ENCODE peak calls at places on chromosome 21, in seven cellular contexts. W, E, N, I, G, S and R are unnamed samples.

GRCh38 chr21:28615276-28615675 is 377.4 kb downstream of the LTN1 start:
- DNase-seq in N (peak; percentile 84), E (no peak), G (no peak), I (no peak), W (no peak), S (no peak), R (no peak)

GRCh38 chr21:43361127-43361492 is 65.8 kb downstream of the SIK1 start:
- DNase-seq in I (peak; percentile 13), W (no peak), E (no peak), G (no peak), N (peak; percentile 63), S (no peak), R (peak; percentile 59)

GRCh38 chr21:28771790-28772501 is 220.7 kb downstream of the LTN1 start:
- DNase-seq in E (no peak), I (no peak), G (no peak), N (peak; percentile 91), S (no peak), W (no peak), R (no peak)

GRCh38 chr21:28537371-28538079 is 455.2 kb downstream of the LTN1 start:
- DNase-seq in N (peak; percentile 100), W (no peak), E (no peak), I (no peak), G (no peak), S (no peak), R (no peak)

GRCh38 chr21:16476056-16476850 is 746.5 kb downstream of the USP25 start:
- DNase-seq in W (no peak), E (no peak), S (no peak), G (no peak), I (no peak), N (no peak), R (no peak)

GRCh38 chr21:38989745-38990423 is 184.2 kb downstream of the ETS2 start:
- DNase-seq in I (no peak), N (peak; percentile 94), S (peak; percentile 80), E (peak; percentile 58), W (no peak), G (peak; percentile 59), R (no peak)

GRCh38 chr21:38797470-38797869 is 8.3 kb upstream of the ETS2 start:
- DNase-seq in N (no peak), I (peak; percentile 62), S (no peak), E (no peak), G (no peak), W (no peak), R (no peak)

GRCh38 chr21:35190201-35190701 is 141.1 kb upstream of the RUNX1 start:
- DNase-seq in S (no peak), E (no peak), N (peak; percentile 21), I (no peak), G (no peak), W (no peak), R (no peak)

GRCh38 chr21:38669186-38669585 is 136.5 kb upstream of the ETS2 start:
- DNase-seq in G (no peak), W (no peak), N (peak; percentile 30), I (peak; percentile 33), E (no peak), S (no peak), R (no peak)

GRCh38 chr21:29078884-29079765 is 5.7 kb upstream of the CCT8 start:
- DNase-seq in I (peak; percentile 76), N (no peak), S (no peak), W (no peak), G (no peak), E (no peak), R (peak; percentile 39)

GRCh38 chr21:29196021-29196663 is 65.7 kb downstream of the MAP3K7CL start:
- DNase-seq in S (peak; percentile 46), I (peak; percentile 95), W (peak; percentile 5), E (no peak), N (peak; percentile 97), G (peak; percentile 53), R (peak; percentile 76)

GRCh38 chr21:32916522-32917099 is 109.1 kb upstream of the OLIG2 start:
- DNase-seq in I (peak; percentile 38), N (no peak), S (no peak), W (no peak), G (no peak), E (no peak), R (no peak)

GRCh38 chr21:32888971-32889370 is 117.4 kb upstream of the PAXBP1 start:
- DNase-seq in E (no peak), G (no peak), N (no peak), W (no peak), I (no peak), S (no peak), R (no peak)

GRCh38 chr21:15422761-15423160 is 307.0 kb upstream of the USP25 start:
- DNase-seq in S (no peak), G (no peak), I (no peak), N (peak; percentile 2), W (no peak), E (no peak), R (no peak)

GRCh38 chr21:25503981-25504380 is 103.3 kb downstream of the MRPL39 start:
- DNase-seq in E (no peak), G (no peak), N (no peak), W (no peak), I (no peak), S (no peak), R (no peak)

GRCh38 chr21:35641271-35642016 is 418.9 kb downstream of the SETD4 start:
- DNase-seq in E (no peak), W (no peak), S (no peak), N (peak; percentile 67), I (no peak), G (no peak), R (no peak)

DNA sequence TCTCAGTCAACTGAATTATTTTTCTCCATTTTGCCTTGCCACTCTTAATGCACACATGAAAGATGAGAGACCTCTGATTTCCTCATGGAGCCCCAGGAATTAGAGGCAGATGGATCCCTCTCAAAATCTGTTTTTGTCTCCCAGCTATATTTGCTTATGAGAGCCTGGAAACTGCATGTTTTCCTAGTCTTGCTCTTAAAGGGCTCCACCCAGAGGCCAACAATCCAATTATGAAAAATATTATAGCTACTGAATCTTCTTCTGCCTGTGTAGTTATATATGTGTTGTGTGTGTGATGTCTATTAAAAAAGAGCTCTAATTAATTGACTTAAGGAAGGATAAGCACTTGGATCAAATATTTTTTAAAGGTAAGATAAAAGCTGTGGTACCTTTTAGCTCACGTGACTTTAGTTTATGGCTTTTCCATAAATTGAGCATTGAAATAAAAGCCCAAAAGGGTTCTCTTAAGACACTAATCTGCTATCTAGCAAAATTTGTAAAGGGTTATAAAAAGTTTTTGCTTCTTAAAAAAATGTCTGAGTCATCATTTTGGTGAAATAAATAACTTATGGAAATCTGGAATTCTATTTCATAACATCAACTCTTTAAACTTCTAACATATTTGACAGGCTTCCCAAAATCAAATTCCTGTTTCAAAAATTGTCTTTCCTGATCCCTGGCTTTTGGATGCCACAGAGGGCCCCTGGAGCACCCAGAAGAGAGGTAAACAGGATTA is 31.2 kb upstream of the TSPEAR start:
- DNase-seq in W (no peak), I (peak; percentile 53), S (no peak), N (peak; percentile 4), E (no peak), G (no peak), R (no peak)
- TF ChIP-seq CTCF in W (no peak), I (peak; percentile 33), S (no peak), N (peak; percentile 17), E (no peak), G (no peak), R (no peak)

GRCh38 chr21:46503922-46504539 is 45.3 kb downstream of the DIP2A start:
- DNase-seq in S (no peak), E (no peak), W (no peak), G (no peak), I (no peak), N (no peak), R (no peak)

GRCh38 chr21:46507562-46507961 is 48.9 kb downstream of the DIP2A start:
- DNase-seq in G (no peak), S (no peak), N (no peak), I (no peak), E (no peak), W (no peak), R (no peak)

GRCh38 chr21:46500224-46500861 is 41.7 kb downstream of the DIP2A start:
- DNase-seq in E (no peak), N (peak; percentile 40), I (peak; percentile 50), W (no peak), G (no peak), S (no peak), R (no peak)

GRCh38 chr21:46509760-46510159 is 51.1 kb downstream of the DIP2A start:
- DNase-seq in I (no peak), N (peak; percentile 81), E (no peak), W (no peak), G (peak; percentile 95), S (no peak), R (no peak)

DNA sequence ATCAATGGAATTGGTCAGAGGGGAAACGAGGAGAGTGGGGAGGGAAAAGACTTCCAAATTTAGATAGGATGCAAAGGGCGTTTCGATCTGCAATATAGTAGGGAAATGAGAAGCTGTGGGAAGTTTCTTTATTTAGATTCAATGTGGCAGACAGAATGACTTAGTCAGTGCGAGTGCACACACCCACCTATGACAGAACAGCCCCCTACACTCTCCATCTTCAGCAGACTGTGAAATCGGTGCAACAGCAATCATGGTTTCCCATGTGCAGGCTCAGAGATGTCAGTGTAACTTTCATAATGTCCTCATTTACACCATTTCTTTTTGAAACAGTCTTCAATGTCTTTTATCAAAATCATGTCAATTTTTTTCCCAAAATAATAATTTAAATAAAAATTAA is 46.0 kb downstream of the DIP2A start:
- DNase-seq in G (no peak), W (no peak), S (no peak), E (no peak), N (no peak), I (no peak), R (no peak)
- H3K4me3 ChIP-seq in G (no peak overlapping the region), W (no peak overlapping the region), S (no peak overlapping the region), E (no peak overlapping the region), N (no peak overlapping the region), I (no peak overlapping the region), R (no peak overlapping the region)

GRCh38 chr21:27480841-27481261 is 514.0 kb upstream of the ADAMTS5 start:
- DNase-seq in I (no peak), G (no peak), S (no peak), N (peak; percentile 64), E (no peak), W (no peak), R (no peak)

GRCh38 chr21:27476696-27477095 is 509.8 kb upstream of the ADAMTS5 start:
- DNase-seq in W (no peak), S (no peak), E (no peak), I (no peak), G (no peak), N (peak; percentile 62), R (no peak)

GRCh38 chr21:27475363-27475955 is 508.6 kb upstream of the ADAMTS5 start:
- DNase-seq in N (no peak), S (no peak), G (no peak), E (no peak), I (no peak), W (no peak), R (no peak)

GRCh38 chr21:27477321-27477720 is 510.4 kb upstream of the ADAMTS5 start:
- DNase-seq in G (no peak), W (no peak), N (peak; percentile 27), E (no peak), S (no peak), I (no peak), R (no peak)
- TF ChIP-seq POLR2A in G (no peak), W (no peak), N (no peak), E (no peak), S (no peak), I (no peak), R (no peak)

DNA sequence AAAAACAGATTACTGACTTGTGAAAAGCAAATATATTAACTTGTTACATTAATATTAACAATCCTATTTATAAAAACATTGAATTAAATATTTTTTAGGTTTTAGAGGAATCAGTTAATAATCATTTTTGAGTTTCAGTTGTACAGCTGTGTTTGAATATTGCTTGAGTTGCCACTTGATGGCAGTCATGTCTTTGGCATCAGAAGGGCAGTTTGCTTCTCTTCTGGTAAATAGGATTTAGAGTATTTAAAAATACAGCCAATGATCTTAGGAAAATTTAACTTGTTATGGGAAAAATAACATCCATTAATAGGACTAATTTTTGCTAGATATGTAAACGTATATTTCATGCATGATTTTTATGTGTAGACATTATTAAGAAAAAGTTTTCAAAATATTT is 234.1 kb downstream of the NCAM2 start:
- DNase-seq in I (peak; percentile 36), G (no peak), E (no peak), W (no peak), S (no peak), N (peak; percentile 71), R (no peak)
- TF ChIP-seq CTCF in I (peak; percentile 21), G (no peak), E (no peak), W (peak; percentile 37), S (no peak), N (peak; percentile 79), R (no peak)